ENCODE peak calls at places on chromosomes 2 and 18, in ten cellular contexts. O is T-helper 2 cell; X is brain microvascular endothelial cell; U is HEK293T; J is B cell; V is endothelial cell; G is stimulated activated CD4-positive, alpha-beta T cell treated with anti-CD3 and anti-CD28 coated beads, Interleukin-2, amount 100 ng/mL, for 48 hours; D is IMR-90; N is midbrain; C is cardiac muscle cell. H is an unnamed sample.

GRCh38 chr2:229780856-229781773 is 66.8 kb upstream of the DNER start:
- DNase-seq in O (peak), X (peak), U (peak), J (peak), V (no peak), G (no peak), D (peak), N (peak), C (peak), H (peak)

GRCh38 chr2:50749226-50749625 is 282.7 kb downstream of the NRXN1 start:
- DNase-seq in O (no peak), X (no peak), U (no peak), J (no peak), V (no peak), G (no peak), D (no peak), N (no peak), C (no peak), H (no peak)

GRCh38 chr18:63063171-63063570 is 256.4 kb downstream of the BCL2 start:
- DNase-seq in O (no peak), X (peak), U (no peak), J (no peak), V (no peak), G (no peak), D (peak), N (no peak), C (no peak), H (no peak)

GRCh38 chr18:26911840-26912239 is 46.3 kb upstream of the AQP4 start:
- DNase-seq in O (no peak), X (no peak), U (no peak), J (no peak), V (no peak), G (no peak), D (no peak), N (no peak), C (peak), H (no peak)

GRCh38 chr18:12403601-12404506 is 3.9 kb upstream of the PRELID3A start:
- DNase-seq in O (no peak), X (peak), U (no peak), J (no peak), V (no peak), G (no peak), D (peak), N (no peak), C (no peak), H (peak)

GRCh38 chr18:74819433-74820059 is 221.9 kb downstream of the ZNF407 start:
- DNase-seq in O (no peak), X (no peak), U (peak), J (no peak), V (peak), G (no peak), D (no peak), N (peak), C (peak), H (no peak)

GRCh38 chr2:201408931-201409330 is 42.3 kb downstream of the TRAK2 start:
- DNase-seq in O (no peak), X (no peak), U (no peak), J (no peak), V (no peak), G (no peak), D (no peak), N (no peak), C (no peak), H (no peak)

GRCh38 chr2:233023007-233023760 is 9.3 kb upstream of the NEU2 start:
- DNase-seq in O (no peak), X (no peak), U (no peak), J (no peak), V (no peak), G (no peak), D (no peak), N (no peak), C (no peak), H (no peak)

GRCh38 chr2:168518555-168519066 is 62.5 kb downstream of the CERS6 start:
- DNase-seq in O (no peak), X (peak), U (peak), J (no peak), V (no peak), G (no peak), D (peak), N (no peak), C (peak), H (no peak)

H was measured in GM13977.